ENCODE peak calls at places on chromosomes 5 and 9, in nine cellular contexts. A is transverse colon, H is HCT116, Z is SK-N-SH, W is vagina, K is SK-N-MC, M is upper lobe of left lung, C is H1, N is stomach. B is an unnamed sample.

GRCh38 chr5:8059337-8059736 is 190.4 kb downstream of the MTRR start:
- DNase-seq in M (no peak), C (no peak), Z (no peak), K (no peak), N (no peak), H (no peak), W (no peak), A (no peak), B (no peak)

GRCh38 chr5:91272858-91273257 is 110.3 kb downstream of the ARRDC3 start:
- DNase-seq in A (no peak), K (no peak), M (no peak), Z (no peak), C (no peak), W (no peak), H (no peak), N (no peak), B (no peak)

GRCh38 chr5:166499452-166500240 is 1791.8 kb upstream of the WWC1 start:
- DNase-seq in N (no peak), A (no peak), H (no peak), C (no peak), Z (no peak), K (no peak), W (no peak), M (no peak), B (no peak)

GRCh38 chr5:29069104-29069402 is 2030.7 kb upstream of the CDH9 start:
- DNase-seq in M (no peak), C (no peak), H (no peak), Z (no peak), N (no peak), K (no peak), W (no peak), A (no peak), B (no peak)

GRCh38 chr5:160923927-160924705 is 72.1 kb upstream of the ATP10B start:
- DNase-seq in Z (no peak), K (no peak), A (peak), C (no peak), N (peak), H (no peak), M (peak), W (no peak), B (no peak)

GRCh38 chr5:166909040-166909439 is 1382.4 kb upstream of the WWC1 start:
- DNase-seq in K (no peak), H (no peak), Z (no peak), M (no peak), C (no peak), N (no peak), W (no peak), A (no peak), B (no peak)

GRCh38 chr5:137497396-137498290 is 1.5 kb downstream of the SPOCK1 start:
- DNase-seq in H (no peak), W (no peak), Z (peak), M (no peak), N (no peak), K (no peak), A (no peak), C (no peak), B (no peak)

GRCh38 chr5:67935908-67936573 is 279.5 kb upstream of the PIK3R1 start:
- DNase-seq in C (no peak), H (no peak), N (no peak), W (no peak), M (no peak), A (no peak), K (no peak), Z (no peak), B (no peak)

GRCh38 chr9:98031935-98032334 is 24.6 kb upstream of the NANS start:
- DNase-seq in M (no peak), N (no peak), K (no peak), W (no peak), A (no peak), Z (no peak), H (no peak), C (no peak), B (no peak)

GRCh38 chr9:137315581-137316011 is 13.5 kb upstream of the NRARP start:
- DNase-seq in N (no peak), H (no peak), A (no peak), K (no peak), W (no peak), C (no peak), Z (no peak), M (no peak), B (no peak)

GRCh38 chr5:134138416-134139376 is 24.2 kb downstream of the TCF7 start:
- DNase-seq in Z (no peak), C (no peak), W (peak), M (peak), A (no peak), N (peak), K (no peak), H (no peak), B (peak)

GRCh38 chr5:96626956-96627355 is 35.2 kb upstream of the CAST start:
- DNase-seq in H (no peak), C (no peak), W (no peak), N (no peak), Z (no peak), K (no peak), A (no peak), M (no peak), B (no peak)

GRCh38 chr5:61649971-61650370 is 317.9 kb downstream of the ZSWIM6 start:
- DNase-seq in W (no peak), C (no peak), Z (no peak), H (no peak), M (no peak), K (no peak), A (no peak), N (no peak), B (no peak)

GRCh38 chr5:16265141-16265540 is 85.5 kb upstream of the MARCHF11 start:
- DNase-seq in H (no peak), C (no peak), A (no peak), N (no peak), Z (no peak), W (no peak), K (peak), M (no peak), B (no peak)

GRCh38 chr9:113737414-113738271 is 138.5 kb upstream of the ZNF618 start:
- DNase-seq in Z (peak), A (peak), K (no peak), M (peak), N (peak), H (peak), C (no peak), W (peak), B (no peak)

GRCh38 chr9:98304381-98304780 is 48.9 kb upstream of the TBC1D2 start:
- DNase-seq in M (no peak), K (no peak), Z (no peak), A (no peak), C (no peak), W (no peak), H (no peak), N (no peak), B (no peak)

GRCh38 chr9:121357011-121357410 is 13.0 kb downstream of the STOM start:
- DNase-seq in H (no peak), W (no peak), M (no peak), K (no peak), C (no peak), A (no peak), N (no peak), Z (no peak), B (no peak)

GRCh38 chr9:23825700-23826099 is 340 bp downstream of the ELAVL2 start:
- DNase-seq in C (no peak), K (no peak), Z (peak), N (no peak), H (no peak), A (no peak), W (no peak), M (no peak), B (no peak)

GRCh38 chr5:81852277-81853004 is 101.5 kb upstream of the SSBP2 start:
- DNase-seq in M (peak), A (peak), K (no peak), C (no peak), H (peak), N (no peak), Z (peak), W (no peak), B (peak)

GRCh38 chr9:82535432-82535998 is 527.4 kb downstream of the RASEF start:
- DNase-seq in A (no peak), W (no peak), C (no peak), M (no peak), K (no peak), Z (no peak), N (no peak), H (no peak), B (no peak)

GRCh38 chr9:5817776-5818336 is 15.1 kb downstream of the ERMP1 start:
- DNase-seq in C (no peak), W (no peak), A (no peak), N (no peak), Z (no peak), K (no peak), H (peak), M (no peak), B (no peak)

GRCh38 chr9:76687861-76688374 is 76.3 kb upstream of the PCA3 start:
- DNase-seq in M (no peak), Z (no peak), W (no peak), K (no peak), A (no peak), C (no peak), N (peak), H (peak), B (no peak)

GRCh38 chr5:144125163-144125726 is 45.2 kb downstream of the YIPF5 start:
- DNase-seq in H (no peak), K (no peak), A (no peak), Z (no peak), N (no peak), M (no peak), W (no peak), C (no peak), B (no peak)

GRCh38 chr5:34674226-34674625 is 18.1 kb downstream of the RAI14 start:
- DNase-seq in Z (no peak), K (no peak), W (no peak), H (no peak), M (no peak), A (no peak), N (no peak), C (no peak), B (no peak)

GRCh38 chr5:112396430-112396829 is 22.6 kb downstream of the EPB41L4A start:
- DNase-seq in K (no peak), C (no peak), H (no peak), A (no peak), W (no peak), M (no peak), N (no peak), Z (no peak), B (no peak)

GRCh38 chr5:110738503-110738811 is 350 bp upstream of the SLC25A46 start:
- DNase-seq in C (no peak), M (no peak), N (no peak), H (no peak), A (no peak), W (no peak), K (no peak), Z (peak), B (no peak)

GRCh38 chr5:164600166-164600715 is 1094.8 kb downstream of the MAT2B start:
- DNase-seq in H (no peak), N (no peak), Z (no peak), A (no peak), C (no peak), M (no peak), K (no peak), W (no peak), B (no peak)

GRCh38 chr9:32502459-32502858 is 23.5 kb downstream of the RIGI start:
- DNase-seq in W (no peak), C (no peak), K (no peak), Z (no peak), A (no peak), M (no peak), N (no peak), H (peak), B (no peak)

GRCh38 chr9:126406075-126406675 is 79.5 kb downstream of the MVB12B start:
- DNase-seq in N (no peak), H (no peak), C (no peak), W (no peak), Z (no peak), K (no peak), A (no peak), M (no peak), B (no peak)

GRCh38 chr9:126404459-126404858 is 77.8 kb downstream of the MVB12B start:
- DNase-seq in H (no peak), A (no peak), W (no peak), M (no peak), C (no peak), N (no peak), Z (no peak), K (no peak), B (no peak)

GRCh38 chr9:126403451-126403850 is 76.8 kb downstream of the MVB12B start:
- DNase-seq in N (no peak), A (no peak), M (no peak), Z (no peak), W (no peak), H (no peak), K (no peak), C (no peak), B (no peak)

GRCh38 chr9:126410229-126410628 is 83.6 kb downstream of the MVB12B start:
- DNase-seq in N (no peak), K (no peak), W (no peak), H (no peak), Z (no peak), C (no peak), A (no peak), M (no peak), B (no peak)

DNA sequence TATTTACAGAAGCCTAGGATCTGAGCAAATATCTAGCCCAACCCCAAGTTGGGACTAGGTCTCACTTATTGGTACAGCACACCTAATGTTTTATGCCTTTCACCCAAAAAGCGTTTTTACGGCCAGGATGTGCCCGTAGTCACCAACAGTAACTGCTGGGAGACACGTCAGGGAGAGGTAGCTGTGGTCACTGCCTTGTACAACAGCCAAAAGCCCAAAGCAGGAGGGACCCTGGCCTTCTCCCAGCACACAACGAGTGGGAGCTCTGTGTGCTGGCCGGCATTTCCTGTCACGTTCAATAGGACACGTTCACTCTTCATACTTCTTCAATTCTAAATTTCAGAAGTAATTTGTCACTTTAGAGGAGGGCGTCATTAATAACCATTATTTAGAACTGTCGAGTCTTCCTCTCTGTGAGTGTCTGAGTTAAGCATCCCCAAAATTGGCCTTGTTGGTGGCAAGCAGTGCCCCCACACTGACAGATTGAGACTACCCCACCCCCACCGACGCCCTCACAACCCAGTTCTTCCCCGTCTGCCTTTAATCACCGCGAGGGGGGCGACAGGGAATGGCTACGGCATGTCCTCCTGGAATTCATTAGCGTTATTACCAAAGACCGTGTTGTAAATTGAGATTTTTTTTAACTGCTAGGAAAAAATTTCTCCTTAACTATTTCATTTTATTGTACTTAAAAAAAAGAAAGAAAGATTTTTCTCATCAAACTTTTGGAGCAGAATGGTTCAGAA is 80.7 kb downstream of the MVB12B start:
- DNase-seq in N (no peak), W (no peak), A (no peak), K (no peak), C (no peak), H (no peak), Z (no peak), M (no peak), B (no peak)
- TF ChIP-seq POLR2AphosphoS5 in N (no peak), W (no peak), A (no peak), K (no peak), C (no peak), H (no peak), Z (no peak), M (no peak), B (no peak)

DNA sequence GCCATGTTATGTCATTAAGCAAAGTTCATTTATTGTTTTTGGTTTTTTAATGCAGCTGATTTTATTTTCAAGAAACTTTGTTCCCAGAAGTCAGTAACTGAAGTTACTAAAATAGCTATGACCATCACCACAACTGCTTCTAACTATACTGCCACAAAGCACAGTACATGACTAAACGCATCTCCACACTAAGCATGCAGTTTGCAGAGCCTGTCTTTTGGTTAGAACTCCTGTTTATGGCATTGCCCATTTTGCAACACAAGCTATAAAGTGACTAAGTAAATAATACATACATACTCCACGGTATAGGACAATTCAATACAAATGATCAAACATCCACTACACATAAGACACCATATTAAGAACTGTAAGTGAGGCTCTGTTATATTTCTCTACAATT is 109.7 kb downstream of the MLLT3 start:
- DNase-seq in M (no peak), H (no peak), C (no peak), N (no peak), W (no peak), Z (no peak), K (no peak), A (no peak), B (no peak)
- H3K27ac ChIP-seq in M (no peak), H (no peak), C (no peak), N (no peak), W (no peak), Z (peak), K (peak), A (no peak), B (peak)

DNA sequence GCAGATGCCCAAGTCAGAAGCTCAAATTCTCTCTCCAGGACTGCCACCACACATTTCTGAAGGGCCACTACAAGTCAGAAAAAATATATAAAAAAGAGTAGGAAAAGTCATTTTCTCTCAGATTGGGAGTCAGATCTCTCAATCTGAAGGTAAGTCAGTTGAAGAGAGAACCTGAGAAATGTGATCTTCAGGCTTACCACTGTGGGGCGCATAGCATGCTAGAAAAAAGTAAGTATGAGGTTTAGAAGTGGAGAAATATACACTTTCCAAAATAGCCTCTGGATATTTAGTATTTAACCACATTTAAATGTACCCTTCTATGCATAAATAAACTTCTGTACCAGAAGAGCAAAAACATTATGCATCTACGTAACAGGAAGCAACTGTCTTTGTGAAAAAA is 800.7 kb upstream of the CTNND2 start:
- DNase-seq in K (no peak), C (no peak), Z (no peak), H (no peak), W (no peak), M (no peak), N (no peak), A (no peak), B (no peak)
- TF ChIP-seq POLR2AphosphoS5 in K (no peak), C (no peak), Z (no peak), H (no peak), W (no peak), M (no peak), N (no peak), A (no peak), B (no peak)

GRCh38 chr5:76809141-76809540 is 9.7 kb upstream of the F2RL1 start:
- DNase-seq in A (no peak), N (no peak), Z (no peak), M (no peak), H (no peak), W (no peak), K (no peak), C (no peak), B (no peak)
- H3K27ac ChIP-seq in A (no peak), N (no peak), Z (no peak), M (no peak), H (no peak), W (no peak), K (no peak), C (peak), B (no peak)

GRCh38 chr5:141574122-141574510 is 44.7 kb downstream of the DIAPH1 start:
- DNase-seq in A (no peak), N (no peak), C (no peak), Z (no peak), M (no peak), H (no peak), K (no peak), W (no peak), B (no peak)
- TF ChIP-seq POLR2AphosphoS5 in A (no peak), N (no peak), C (no peak), Z (no peak), M (no peak), H (no peak), K (no peak), W (no peak), B (no peak)

GRCh38 chr9:35110327-35110758 is 5.3 kb downstream of the ATOSB start:
- DNase-seq in A (no peak), Z (no peak), M (no peak), C (no peak), N (peak), H (no peak), K (no peak), W (peak), B (no peak)
- H3K27ac ChIP-seq in A (peak), Z (peak), M (peak), C (no peak), N (peak), H (peak), K (no peak), W (peak), B (peak)

GRCh38 chr9:126687868-126688503 is 74.3 kb downstream of the LMX1B start:
- DNase-seq in K (no peak), C (no peak), A (no peak), N (no peak), Z (no peak), W (no peak), M (no peak), H (no peak), B (no peak)
- TF ChIP-seq POLR2AphosphoS5 in K (no peak), C (no peak), A (no peak), N (no peak), Z (no peak), W (no peak), M (no peak), H (no peak), B (no peak)

DNA sequence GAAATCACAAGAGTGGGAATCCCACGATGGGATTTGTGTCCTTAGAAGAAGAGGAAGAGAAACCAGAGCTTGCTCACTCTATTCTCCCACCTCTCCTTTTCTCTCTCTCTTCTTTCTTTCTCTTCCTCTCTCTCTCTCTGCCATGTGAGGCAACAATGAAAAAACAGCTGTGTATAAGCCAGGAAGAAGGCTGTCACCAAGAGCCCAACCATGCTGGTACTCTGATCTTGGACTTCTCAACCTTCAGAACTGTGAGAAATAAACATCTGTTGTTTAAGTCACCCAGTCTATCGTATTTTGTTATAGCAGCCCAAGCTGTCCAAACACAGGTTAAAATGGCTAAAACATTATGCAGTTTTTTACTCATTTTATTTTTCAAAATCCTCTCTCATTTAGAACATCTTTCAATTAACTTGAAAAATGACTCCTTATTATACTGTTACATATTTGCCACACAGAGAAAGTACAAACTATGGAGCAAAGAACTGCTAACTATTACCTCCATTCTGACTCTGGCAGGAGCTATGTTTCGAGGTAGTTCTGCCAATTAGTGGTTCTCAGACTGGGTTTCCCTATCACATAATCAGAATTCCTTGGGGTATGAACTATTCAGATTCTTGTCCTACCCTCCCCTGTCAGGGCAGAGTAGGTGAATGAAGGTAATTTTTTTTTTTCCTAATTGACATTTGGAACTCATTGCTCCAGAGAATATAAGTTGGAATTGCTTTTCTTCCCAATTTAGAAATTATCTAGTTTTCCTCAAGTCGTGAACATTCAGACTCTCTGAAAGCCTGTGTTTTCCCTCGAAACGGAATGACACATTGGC is 434.6 kb downstream of the ENC1 start:
- DNase-seq in K (no peak), N (no peak), A (no peak), H (no peak), Z (no peak), M (no peak), W (no peak), C (no peak), B (no peak)
- H3K27ac ChIP-seq in K (no peak), N (no peak), A (no peak), H (no peak), Z (peak), M (no peak), W (no peak), C (no peak), B (no peak)

DNA sequence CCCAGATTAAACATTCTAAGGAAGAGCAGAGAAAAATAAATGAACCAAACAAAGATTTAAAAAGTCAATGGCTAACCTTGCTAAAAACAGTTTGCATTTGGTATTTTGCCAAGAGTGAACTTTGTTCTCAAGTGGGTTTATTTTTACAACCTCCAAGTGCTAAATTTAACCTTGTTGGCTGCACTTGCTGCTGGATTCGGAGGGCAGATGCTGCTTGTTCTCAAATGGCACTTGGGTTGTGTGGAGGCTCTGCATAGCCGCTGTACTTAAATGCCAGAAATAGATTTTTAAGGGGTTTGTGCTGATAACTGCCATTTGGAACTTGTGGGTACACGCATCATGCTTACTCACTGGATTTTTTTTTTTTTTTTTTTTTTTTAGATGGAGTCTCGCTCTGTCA is 13.3 kb upstream of the SPATA24 start:
- DNase-seq in W (no peak), N (no peak), C (no peak), H (no peak), A (no peak), K (no peak), Z (no peak), M (no peak), B (peak)
- TF ChIP-seq POLR2AphosphoS5 in W (peak), N (no peak), C (no peak), H (no peak), A (no peak), K (no peak), Z (no peak), M (no peak), B (peak)

B was measured in sigmoid colon.